ENCODE peak calls at places on chromosomes 12 and 14, in ten cellular contexts. One of them, this sample, is unnamed.

GRCh38 chr12:100528044-100528443 is 45.4 kb upstream of the GAS2L3 start:
- DNase-seq in activated T-helper 1 cell treated with anti-CD3 and anti-CD28 coated beads, Interleukin-12 subunit alpha, Interleukin-12 subunit beta, Interleukin-2, Interleukin-4 antibody, amounts not matched to agents 30 ng/mL and 10 ng/mL and 1 ng/mL, durations not matched to agents 14 hours and 24 hours and 36 hours: no peak
- DNase-seq in glutamatergic neuron: no peak
- DNase-seq in iPS-NIHi11: no peak
- DNase-seq in AG10803: no peak
- DNase-seq in BJ: no peak
- DNase-seq in NCI-H1694 treated with DMSO at 0.1 percent for 48 hours: no peak
- DNase-seq in MG63: no peak
- DNase-seq in NT2/D1: no peak
- DNase-seq in RWPE1: no peak
- DNase-seq in this sample: no peak

GRCh38 chr14:30560581-30560980 is 1.6 kb downstream of the G2E3 start:
- DNase-seq in activated T-helper 1 cell treated with anti-CD3 and anti-CD28 coated beads, Interleukin-12 subunit alpha, Interleukin-12 subunit beta, Interleukin-2, Interleukin-4 antibody, amounts not matched to agents 30 ng/mL and 10 ng/mL and 1 ng/mL, durations not matched to agents 14 hours and 24 hours and 36 hours: no peak
- DNase-seq in glutamatergic neuron: no peak
- DNase-seq in iPS-NIHi11: no peak
- DNase-seq in AG10803: no peak
- DNase-seq in BJ: no peak
- DNase-seq in NCI-H1694 treated with DMSO at 0.1 percent for 48 hours: no peak
- DNase-seq in MG63: no peak
- DNase-seq in NT2/D1: no peak
- DNase-seq in RWPE1: no peak
- DNase-seq in this sample: no peak

GRCh38 chr14:42140831-42141279 is 534.2 kb downstream of the LRFN5 start:
- DNase-seq in activated T-helper 1 cell treated with anti-CD3 and anti-CD28 coated beads, Interleukin-12 subunit alpha, Interleukin-12 subunit beta, Interleukin-2, Interleukin-4 antibody, amounts not matched to agents 30 ng/mL and 10 ng/mL and 1 ng/mL, durations not matched to agents 14 hours and 24 hours and 36 hours: no peak
- DNase-seq in glutamatergic neuron: no peak
- DNase-seq in iPS-NIHi11: no peak
- DNase-seq in AG10803: peak; percentile 44
- DNase-seq in BJ: no peak
- DNase-seq in NCI-H1694 treated with DMSO at 0.1 percent for 48 hours: no peak
- DNase-seq in MG63: peak; percentile 5
- DNase-seq in NT2/D1: no peak
- DNase-seq in RWPE1: peak; percentile 44
- DNase-seq in this sample: no peak

GRCh38 chr12:17609152-17609551 is 480.8 kb downstream of the RERGL start:
- DNase-seq in activated T-helper 1 cell treated with anti-CD3 and anti-CD28 coated beads, Interleukin-12 subunit alpha, Interleukin-12 subunit beta, Interleukin-2, Interleukin-4 antibody, amounts not matched to agents 30 ng/mL and 10 ng/mL and 1 ng/mL, durations not matched to agents 14 hours and 24 hours and 36 hours: no peak
- DNase-seq in glutamatergic neuron: no peak
- DNase-seq in iPS-NIHi11: no peak
- DNase-seq in AG10803: no peak
- DNase-seq in BJ: no peak
- DNase-seq in NCI-H1694 treated with DMSO at 0.1 percent for 48 hours: no peak
- DNase-seq in MG63: no peak
- DNase-seq in NT2/D1: no peak
- DNase-seq in RWPE1: no peak
- DNase-seq in this sample: no peak

GRCh38 chr12:33432992-33433391 is 6.6 kb downstream of the SYT10 start:
- DNase-seq in activated T-helper 1 cell treated with anti-CD3 and anti-CD28 coated beads, Interleukin-12 subunit alpha, Interleukin-12 subunit beta, Interleukin-2, Interleukin-4 antibody, amounts not matched to agents 30 ng/mL and 10 ng/mL and 1 ng/mL, durations not matched to agents 14 hours and 24 hours and 36 hours: no peak
- DNase-seq in glutamatergic neuron: no peak
- DNase-seq in iPS-NIHi11: no peak
- DNase-seq in AG10803: no peak
- DNase-seq in BJ: no peak
- DNase-seq in NCI-H1694 treated with DMSO at 0.1 percent for 48 hours: no peak
- DNase-seq in MG63: no peak
- DNase-seq in NT2/D1: no peak
- DNase-seq in RWPE1: no peak
- DNase-seq in this sample: no peak

GRCh38 chr14:38389666-38390065 is 133.8 kb upstream of the CLEC14A start:
- DNase-seq in activated T-helper 1 cell treated with anti-CD3 and anti-CD28 coated beads, Interleukin-12 subunit alpha, Interleukin-12 subunit beta, Interleukin-2, Interleukin-4 antibody, amounts not matched to agents 30 ng/mL and 10 ng/mL and 1 ng/mL, durations not matched to agents 14 hours and 24 hours and 36 hours: no peak
- DNase-seq in glutamatergic neuron: no peak
- DNase-seq in iPS-NIHi11: no peak
- DNase-seq in AG10803: peak; percentile 90
- DNase-seq in BJ: no peak
- DNase-seq in NCI-H1694 treated with DMSO at 0.1 percent for 48 hours: peak; percentile 85
- DNase-seq in MG63: no peak
- DNase-seq in NT2/D1: no peak
- DNase-seq in RWPE1: no peak
- DNase-seq in this sample: no peak

GRCh38 chr14:96962337-96962736 is 165.2 kb downstream of the VRK1 start:
- DNase-seq in activated T-helper 1 cell treated with anti-CD3 and anti-CD28 coated beads, Interleukin-12 subunit alpha, Interleukin-12 subunit beta, Interleukin-2, Interleukin-4 antibody, amounts not matched to agents 30 ng/mL and 10 ng/mL and 1 ng/mL, durations not matched to agents 14 hours and 24 hours and 36 hours: peak; percentile 4
- DNase-seq in glutamatergic neuron: no peak
- DNase-seq in iPS-NIHi11: no peak
- DNase-seq in AG10803: no peak
- DNase-seq in BJ: no peak
- DNase-seq in NCI-H1694 treated with DMSO at 0.1 percent for 48 hours: no peak
- DNase-seq in MG63: no peak
- DNase-seq in NT2/D1: no peak
- DNase-seq in RWPE1: no peak
- DNase-seq in this sample: no peak

GRCh38 chr14:104307627-104308401 is 169.4 kb downstream of the KIF26A start:
- DNase-seq in activated T-helper 1 cell treated with anti-CD3 and anti-CD28 coated beads, Interleukin-12 subunit alpha, Interleukin-12 subunit beta, Interleukin-2, Interleukin-4 antibody, amounts not matched to agents 30 ng/mL and 10 ng/mL and 1 ng/mL, durations not matched to agents 14 hours and 24 hours and 36 hours: no peak
- DNase-seq in glutamatergic neuron: no peak
- DNase-seq in iPS-NIHi11: no peak
- DNase-seq in AG10803: no peak
- DNase-seq in BJ: no peak
- DNase-seq in NCI-H1694 treated with DMSO at 0.1 percent for 48 hours: no peak
- DNase-seq in MG63: no peak
- DNase-seq in NT2/D1: no peak
- DNase-seq in RWPE1: no peak
- DNase-seq in this sample: no peak

GRCh38 chr12:32302218-32302826 is 97.0 kb upstream of the FGD4 start:
- DNase-seq in activated T-helper 1 cell treated with anti-CD3 and anti-CD28 coated beads, Interleukin-12 subunit alpha, Interleukin-12 subunit beta, Interleukin-2, Interleukin-4 antibody, amounts not matched to agents 30 ng/mL and 10 ng/mL and 1 ng/mL, durations not matched to agents 14 hours and 24 hours and 36 hours: no peak
- DNase-seq in glutamatergic neuron: no peak
- DNase-seq in iPS-NIHi11: peak; percentile 76
- DNase-seq in AG10803: no peak
- DNase-seq in BJ: no peak
- DNase-seq in NCI-H1694 treated with DMSO at 0.1 percent for 48 hours: peak; percentile 45
- DNase-seq in MG63: no peak
- DNase-seq in NT2/D1: peak; percentile 75
- DNase-seq in RWPE1: peak; percentile 68
- DNase-seq in this sample: no peak

GRCh38 chr12:112686373-112686772 is 105.2 kb upstream of the RPH3A start:
- DNase-seq in activated T-helper 1 cell treated with anti-CD3 and anti-CD28 coated beads, Interleukin-12 subunit alpha, Interleukin-12 subunit beta, Interleukin-2, Interleukin-4 antibody, amounts not matched to agents 30 ng/mL and 10 ng/mL and 1 ng/mL, durations not matched to agents 14 hours and 24 hours and 36 hours: no peak
- DNase-seq in glutamatergic neuron: no peak
- DNase-seq in iPS-NIHi11: no peak
- DNase-seq in AG10803: no peak
- DNase-seq in BJ: no peak
- DNase-seq in NCI-H1694 treated with DMSO at 0.1 percent for 48 hours: peak; percentile 98
- DNase-seq in MG63: peak; percentile 67
- DNase-seq in NT2/D1: no peak
- DNase-seq in RWPE1: peak; percentile 52
- DNase-seq in this sample: no peak

GRCh38 chr14:37623552-37623951 is 28.1 kb downstream of the TTC6 start:
- DNase-seq in activated T-helper 1 cell treated with anti-CD3 and anti-CD28 coated beads, Interleukin-12 subunit alpha, Interleukin-12 subunit beta, Interleukin-2, Interleukin-4 antibody, amounts not matched to agents 30 ng/mL and 10 ng/mL and 1 ng/mL, durations not matched to agents 14 hours and 24 hours and 36 hours: no peak
- DNase-seq in glutamatergic neuron: no peak
- DNase-seq in iPS-NIHi11: no peak
- DNase-seq in AG10803: peak; percentile 58
- DNase-seq in BJ: peak; percentile 22
- DNase-seq in NCI-H1694 treated with DMSO at 0.1 percent for 48 hours: no peak
- DNase-seq in MG63: peak; percentile 90
- DNase-seq in NT2/D1: no peak
- DNase-seq in RWPE1: peak; percentile 77
- DNase-seq in this sample: no peak

GRCh38 chr12:31991146-31991545 is 31.9 kb downstream of the RESF1 start:
- DNase-seq in activated T-helper 1 cell treated with anti-CD3 and anti-CD28 coated beads, Interleukin-12 subunit alpha, Interleukin-12 subunit beta, Interleukin-2, Interleukin-4 antibody, amounts not matched to agents 30 ng/mL and 10 ng/mL and 1 ng/mL, durations not matched to agents 14 hours and 24 hours and 36 hours: no peak
- DNase-seq in glutamatergic neuron: no peak
- DNase-seq in iPS-NIHi11: no peak
- DNase-seq in AG10803: no peak
- DNase-seq in BJ: no peak
- DNase-seq in NCI-H1694 treated with DMSO at 0.1 percent for 48 hours: no peak
- DNase-seq in MG63: no peak
- DNase-seq in NT2/D1: no peak
- DNase-seq in RWPE1: no peak
- DNase-seq in this sample: no peak

GRCh38 chr12:117045998-117046374 is 53.2 kb downstream of the TESC start:
- DNase-seq in activated T-helper 1 cell treated with anti-CD3 and anti-CD28 coated beads, Interleukin-12 subunit alpha, Interleukin-12 subunit beta, Interleukin-2, Interleukin-4 antibody, amounts not matched to agents 30 ng/mL and 10 ng/mL and 1 ng/mL, durations not matched to agents 14 hours and 24 hours and 36 hours: no peak
- DNase-seq in glutamatergic neuron: peak; percentile 54
- DNase-seq in iPS-NIHi11: peak; percentile 52
- DNase-seq in AG10803: no peak
- DNase-seq in BJ: no peak
- DNase-seq in NCI-H1694 treated with DMSO at 0.1 percent for 48 hours: no peak
- DNase-seq in MG63: peak; percentile 6
- DNase-seq in NT2/D1: no peak
- DNase-seq in RWPE1: no peak
- DNase-seq in this sample: no peak

GRCh38 chr12:4214912-4215861 is 58.4 kb upstream of the CCND2 start:
- DNase-seq in activated T-helper 1 cell treated with anti-CD3 and anti-CD28 coated beads, Interleukin-12 subunit alpha, Interleukin-12 subunit beta, Interleukin-2, Interleukin-4 antibody, amounts not matched to agents 30 ng/mL and 10 ng/mL and 1 ng/mL, durations not matched to agents 14 hours and 24 hours and 36 hours: peak; percentile 24
- DNase-seq in glutamatergic neuron: no peak
- DNase-seq in iPS-NIHi11: no peak
- DNase-seq in AG10803: no peak
- DNase-seq in BJ: no peak
- DNase-seq in NCI-H1694 treated with DMSO at 0.1 percent for 48 hours: no peak
- DNase-seq in MG63: peak; percentile 36
- DNase-seq in NT2/D1: no peak
- DNase-seq in RWPE1: no peak
- DNase-seq in this sample: no peak

This sample was measured in iPS DF 6.9.